ENCODE peak calls at places on chromosomes 5 and 9, in four cellular contexts. U is K562, G is fibroblast of lung, V is neural progenitor cell. I is an unnamed sample.

GRCh38 chr5:167820266-167820988 is 471.0 kb upstream of the WWC1 start:
- DNase-seq in U (no peak), G (peak), V (peak), I (peak)

GRCh38 chr5:5178121-5178520 is 38.0 kb downstream of the ADAMTS16 start:
- DNase-seq in U (no peak), G (peak), V (no peak), I (no peak)

GRCh38 chr9:86321373-86321772 is 32.8 kb downstream of the TUT7 start:
- DNase-seq in U (no peak), G (peak), V (no peak), I (peak)

GRCh38 chr9:107175039-107175438 is 108.0 kb upstream of the RAD23B start:
- DNase-seq in U (no peak), G (no peak), V (no peak), I (no peak)

GRCh38 chr5:159175547-159175946 is 33.8 kb downstream of the RNF145 start:
- DNase-seq in U (no peak), G (peak), V (no peak), I (peak)

GRCh38 chr9:104838958-104839357 is 75.0 kb downstream of the NIPSNAP3B start:
- DNase-seq in U (no peak), G (no peak), V (peak), I (no peak)

GRCh38 chr5:157744055-157745011 is 821 bp downstream of the LSM11 start:
- DNase-seq in U (peak), G (peak), V (no peak), I (no peak)

GRCh38 chr5:104084896-104085295 is 522.3 kb upstream of the NUDT12 start:
- DNase-seq in U (no peak), G (no peak), V (no peak), I (no peak)

GRCh38 chr9:28774433-28775029 is 1201.2 kb upstream of the C9orf72 start:
- DNase-seq in U (no peak), G (peak), V (peak), I (peak)

GRCh38 chr9:136975624-136976023 is 1.7 kb upstream of the PTGDS start:
- DNase-seq in U (peak), G (no peak), V (peak), I (no peak)

GRCh38 chr5:118468085-118468484 is 520.3 kb downstream of the DTWD2 start:
- DNase-seq in U (no peak), G (no peak), V (no peak), I (no peak)

GRCh38 chr5:84382363-84383295 is 2.1 kb downstream of the EDIL3 start:
- DNase-seq in U (no peak), G (peak), V (peak), I (peak)

GRCh38 chr9:134782921-134783698 is 97.5 kb upstream of the FCN2 start:
- DNase-seq in U (no peak), G (no peak), V (no peak), I (no peak)

GRCh38 chr5:27450607-27451006 is 412.2 kb upstream of the CDH9 start:
- DNase-seq in U (no peak), G (no peak), V (no peak), I (peak)

GRCh38 chr9:132989014-132989310 is 10.5 kb downstream of the GFI1B start:
- DNase-seq in U (no peak), G (no peak), V (no peak), I (no peak)

GRCh38 chr5:145244788-145245187 is 590.4 kb downstream of the PRELID2 start:
- DNase-seq in U (no peak), G (peak), V (no peak), I (no peak)

GRCh38 chr5:169652057-169652456 is 15.0 kb downstream of the DOCK2 start:
- DNase-seq in U (no peak), G (no peak), V (no peak), I (no peak)

GRCh38 chr9:72467766-72468738 is 53.4 kb upstream of the TMC1 start:
- DNase-seq in U (no peak), G (peak), V (no peak), I (no peak)
- H3K9ac ChIP-seq in U (no peak), G (no peak), V (no peak), I (no peak)

DNA sequence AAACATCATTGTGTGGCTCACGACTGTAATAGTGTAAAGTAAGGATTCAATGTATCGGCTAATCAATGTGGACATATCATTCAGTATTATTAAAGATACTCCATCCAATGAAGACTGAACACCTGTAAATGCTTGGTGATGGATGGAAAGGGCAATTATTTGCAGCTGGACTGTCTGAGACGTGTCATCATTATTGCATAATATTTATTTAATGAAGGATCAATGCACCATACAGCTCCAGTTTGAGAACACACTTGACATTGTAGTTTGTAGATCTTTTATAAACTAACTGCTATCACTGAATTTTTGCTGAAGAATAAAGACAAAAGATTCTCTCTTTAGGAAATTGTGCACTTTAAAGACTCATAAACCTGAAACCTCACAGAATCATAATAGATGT is 117.6 kb upstream of the CCDC152 start:
- DNase-seq in U (no peak), G (no peak), V (no peak), I (no peak)
- TF ChIP-seq EZH2 in U (no peak), G (no peak), V (no peak), I (no peak)

GRCh38 chr5:112397690-112398089 is 21.4 kb downstream of the EPB41L4A start:
- DNase-seq in U (no peak), G (no peak), V (no peak), I (no peak)

GRCh38 chr5:112407240-112407639 is 11.8 kb downstream of the EPB41L4A start:
- DNase-seq in U (no peak), G (no peak), V (no peak), I (no peak)

GRCh38 chr5:112401924-112402323 is 17.2 kb downstream of the EPB41L4A start:
- DNase-seq in U (no peak), G (no peak), V (no peak), I (no peak)

GRCh38 chr5:112407666-112408065 is 11.4 kb downstream of the EPB41L4A start:
- DNase-seq in U (no peak), G (no peak), V (no peak), I (no peak)

DNA sequence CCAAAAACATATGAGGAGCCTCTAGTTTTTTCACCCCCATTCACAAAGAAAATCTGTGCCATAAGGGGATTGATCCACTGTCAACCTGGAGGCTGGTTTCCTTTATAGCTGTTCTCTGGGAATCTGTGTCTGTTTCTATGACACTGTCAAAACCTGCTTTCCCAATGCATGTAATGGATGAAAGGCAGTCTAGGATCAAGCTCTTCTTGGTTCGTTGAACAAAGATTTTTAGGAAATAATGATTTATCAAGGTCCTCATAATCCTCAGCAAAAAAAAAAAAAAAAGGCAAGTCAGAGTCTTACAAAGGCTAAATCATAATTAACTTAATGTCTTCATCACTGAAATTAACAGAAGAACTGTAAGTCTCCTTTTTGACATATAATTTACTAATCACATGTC is 16.0 kb downstream of the EPB41L4A start:
- DNase-seq in U (no peak), G (no peak), V (no peak), I (no peak)
- H2AFZ ChIP-seq in U (no peak), G (no peak), V (no peak), I (no peak)

DNA sequence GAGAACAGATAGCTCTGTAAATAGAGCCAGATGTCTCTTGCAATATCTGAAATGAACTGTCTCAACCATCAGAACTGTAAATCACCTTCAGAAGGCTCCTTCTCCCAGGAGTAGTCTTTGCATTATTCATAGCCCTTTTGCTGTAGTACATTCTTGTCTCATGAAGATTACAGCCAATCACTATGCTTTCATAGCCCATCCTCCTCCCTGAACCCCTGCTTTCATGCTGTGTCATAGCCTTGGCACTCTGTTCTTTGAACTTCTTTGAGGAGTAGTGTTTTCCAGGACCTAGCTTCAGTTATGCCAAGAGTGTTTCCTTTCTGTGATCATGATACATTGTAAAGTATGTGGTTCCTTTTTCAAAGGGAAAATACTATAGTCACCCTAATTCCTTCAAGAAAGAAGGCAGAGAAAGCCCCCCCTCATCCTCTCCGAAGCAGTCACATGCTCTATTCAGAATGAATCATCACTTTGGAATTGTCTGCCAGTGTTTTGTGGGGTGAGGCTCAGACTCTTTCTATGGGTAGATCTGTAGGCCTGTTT is 61.1 kb downstream of the GRIA1 start:
- DNase-seq in U (no peak), G (peak), V (peak), I (peak)
- H3K9ac ChIP-seq in U (no peak), G (no peak), V (no peak), I (peak)